ENCODE peak calls at places on chromosomes 5 and 9, in seven cellular contexts. R is H9; D is pons; A is NCI-H1417; T is GM18507; I is activated CD4-positive, alpha-beta T cell treated with anti-CD3 and anti-CD28 coated beads, Interleukin-2, amount 10 ng/mL, durations not matched to agents 24 days and 14 days; O is H7. E is an unnamed sample.

GRCh38 chr5:145887976-145888574 is 15.3 kb upstream of the GRXCR2 start:
- DNase-seq in R (peak), D (peak), A (peak), T (no peak), I (no peak), O (peak), E (no peak)

GRCh38 chr9:72585737-72586136 is 64.3 kb downstream of the TMC1 start:
- DNase-seq in R (no peak), D (no peak), A (no peak), T (no peak), I (no peak), O (no peak), E (no peak)

GRCh38 chr5:116492016-116492623 is 82.5 kb downstream of the SEMA6A start:
- DNase-seq in R (no peak), D (peak), A (no peak), T (no peak), I (no peak), O (no peak), E (no peak)

GRCh38 chr5:136814621-136815378 is 449.5 kb upstream of the TRPC7 start:
- DNase-seq in R (no peak), D (no peak), A (no peak), T (no peak), I (no peak), O (no peak), E (no peak)

GRCh38 chr5:144979516-144980264 is 809.0 kb downstream of the KCTD16 start:
- DNase-seq in R (no peak), D (no peak), A (no peak), T (no peak), I (no peak), O (no peak), E (no peak)

GRCh38 chr5:142826741-142827492 is 56.7 kb downstream of the ARHGAP26 start:
- DNase-seq in R (no peak), D (no peak), A (no peak), T (no peak), I (peak), O (no peak), E (no peak)

GRCh38 chr9:13860926-13861325 is 453.0 kb downstream of the NFIB start:
- DNase-seq in R (no peak), D (no peak), A (no peak), T (no peak), I (no peak), O (no peak), E (no peak)

GRCh38 chr9:116434314-116434713 is 252.8 kb upstream of the TRIM32 start:
- DNase-seq in R (no peak), D (no peak), A (no peak), T (no peak), I (no peak), O (no peak), E (no peak)

GRCh38 chr5:143806568-143806967 is 5.4 kb upstream of the HMHB1 start:
- DNase-seq in R (no peak), D (no peak), A (no peak), T (no peak), I (no peak), O (no peak), E (no peak)

GRCh38 chr5:58410441-58410840 is 49.4 kb downstream of the PLK2 start:
- DNase-seq in R (no peak), D (peak), A (no peak), T (no peak), I (peak), O (no peak), E (no peak)

GRCh38 chr5:146813748-146814147 is 64.8 kb downstream of the PPP2R2B start:
- DNase-seq in R (no peak), D (peak), A (no peak), T (no peak), I (no peak), O (no peak), E (no peak)

GRCh38 chr5:35202319-35203111 is 27.8 kb downstream of the PRLR start:
- DNase-seq in R (peak), D (peak), A (no peak), T (no peak), I (peak), O (peak), E (peak)

GRCh38 chr5:5572010-5572982 is 149.8 kb downstream of the ICE1 start:
- DNase-seq in R (peak), D (no peak), A (peak), T (no peak), I (no peak), O (peak), E (no peak)

GRCh38 chr9:129042016-129042415 is 5.6 kb downstream of the MIGA2 start:
- DNase-seq in R (no peak), D (no peak), A (no peak), T (no peak), I (no peak), O (peak), E (no peak)

GRCh38 chr5:81420039-81420667 is 26.2 kb upstream of the ACOT12 start:
- DNase-seq in R (no peak), D (peak), A (no peak), T (no peak), I (peak), O (no peak), E (no peak)

GRCh38 chr9:95575796-95576195 is 59.0 kb upstream of the PTCH1 start:
- DNase-seq in R (no peak), D (no peak), A (no peak), T (no peak), I (no peak), O (no peak), E (no peak)

GRCh38 chr9:130835441-130836298 is 616 bp downstream of the ABL1 start:
- DNase-seq in R (no peak), D (peak), A (peak), T (peak), I (peak), O (peak), E (peak)

GRCh38 chr9:129836342-129837007 is 1.2 kb downstream of the USP20 start:
- DNase-seq in R (no peak), D (no peak), A (no peak), T (no peak), I (peak), O (peak), E (no peak)

GRCh38 chr5:77972545-77973252 is 196.6 kb upstream of the TBCA start:
- DNase-seq in R (no peak), D (no peak), A (peak), T (peak), I (peak), O (peak), E (no peak)

GRCh38 chr5:21685536-21685935 is 1167.6 kb downstream of the CDH12 start:
- DNase-seq in R (no peak), D (no peak), A (no peak), T (no peak), I (no peak), O (no peak), E (no peak)

GRCh38 chr9:97487107-97487506 is 14.4 kb upstream of the TMOD1 start:
- DNase-seq in R (no peak), D (no peak), A (no peak), T (no peak), I (peak), O (no peak), E (no peak)

GRCh38 chr5:56518820-56519219 is 285.7 kb upstream of the ANKRD55 start:
- DNase-seq in R (no peak), D (no peak), A (no peak), T (no peak), I (no peak), O (no peak), E (no peak)

GRCh38 chr9:112836394-112836793 is 54.3 kb downstream of the SLC46A2 start:
- DNase-seq in R (no peak), D (no peak), A (peak), T (no peak), I (no peak), O (no peak), E (no peak)

GRCh38 chr5:115456539-115456938 is 88.0 kb downstream of the FEM1C start:
- DNase-seq in R (no peak), D (no peak), A (no peak), T (no peak), I (no peak), O (no peak), E (no peak)

GRCh38 chr5:54608423-54609085 is 91.0 kb downstream of the SNX18 start:
- DNase-seq in R (no peak), D (no peak), A (no peak), T (no peak), I (no peak), O (no peak), E (no peak)

GRCh38 chr9:93260290-93261066 is 76.5 kb downstream of the WNK2 start:
- DNase-seq in R (peak), D (no peak), A (no peak), T (no peak), I (no peak), O (peak), E (no peak)

GRCh38 chr9:13688990-13689600 is 409.6 kb upstream of the MPDZ start:
- DNase-seq in R (no peak), D (peak), A (no peak), T (no peak), I (no peak), O (peak), E (peak)